ENCODE peak calls at places on chromosomes 11 and 22, in four cellular contexts. One of them, this sample, is unnamed.

GRCh38 chr11:110479445-110480101 is 49.8 kb downstream of the FDX1 start:
- DNase-seq in NCI-H748 treated with DMSO at 0.1 percent for 48 hours: peak; percentile 70
- DNase-seq in chondrocyte: no peak
- DNase-seq in iris pigment epithelial cell: peak; percentile 77
- DNase-seq in this sample: peak; percentile 62

GRCh38 chr11:134667175-134667500 is 255.1 kb upstream of the B3GAT1 start:
- DNase-seq in NCI-H748 treated with DMSO at 0.1 percent for 48 hours: no peak
- DNase-seq in chondrocyte: no peak
- DNase-seq in iris pigment epithelial cell: no peak
- DNase-seq in this sample: no peak

GRCh38 chr11:70233962-70234361 is 30.9 kb downstream of the FADD start:
- DNase-seq in NCI-H748 treated with DMSO at 0.1 percent for 48 hours: no peak
- DNase-seq in chondrocyte: no peak
- DNase-seq in iris pigment epithelial cell: no peak
- DNase-seq in this sample: no peak

GRCh38 chr22:39216143-39216490 is 28.7 kb downstream of the PDGFB start:
- DNase-seq in NCI-H748 treated with DMSO at 0.1 percent for 48 hours: no peak
- DNase-seq in chondrocyte: peak; percentile 64
- DNase-seq in iris pigment epithelial cell: no peak
- DNase-seq in this sample: no peak

GRCh38 chr11:83720675-83721074 is 434.5 kb upstream of the CCDC90B start:
- DNase-seq in NCI-H748 treated with DMSO at 0.1 percent for 48 hours: no peak
- DNase-seq in chondrocyte: no peak
- DNase-seq in iris pigment epithelial cell: no peak
- DNase-seq in this sample: no peak

GRCh38 chr11:118834428-118835028 is 43.6 kb upstream of the DDX6 start:
- DNase-seq in NCI-H748 treated with DMSO at 0.1 percent for 48 hours: no peak
- DNase-seq in chondrocyte: no peak
- DNase-seq in iris pigment epithelial cell: peak; percentile 66
- DNase-seq in this sample: no peak

GRCh38 chr22:43228330-43228729 is 41.4 kb upstream of the TTLL12 start:
- DNase-seq in NCI-H748 treated with DMSO at 0.1 percent for 48 hours: no peak
- DNase-seq in chondrocyte: no peak
- DNase-seq in iris pigment epithelial cell: peak; percentile 28
- DNase-seq in this sample: no peak

GRCh38 chr11:27242591-27242990 is 120.4 kb downstream of the CCDC34 start:
- DNase-seq in NCI-H748 treated with DMSO at 0.1 percent for 48 hours: no peak
- DNase-seq in chondrocyte: no peak
- DNase-seq in iris pigment epithelial cell: peak; percentile 28
- DNase-seq in this sample: no peak

GRCh38 chr11:45856044-45856468 is 8.8 kb downstream of the CRY2 start:
- DNase-seq in NCI-H748 treated with DMSO at 0.1 percent for 48 hours: no peak
- DNase-seq in chondrocyte: no peak
- DNase-seq in iris pigment epithelial cell: no peak
- DNase-seq in this sample: no peak

GRCh38 chr11:36492724-36493304 is 17.3 kb downstream of the TRAF6 start:
- DNase-seq in NCI-H748 treated with DMSO at 0.1 percent for 48 hours: peak; percentile 36
- DNase-seq in chondrocyte: no peak
- DNase-seq in iris pigment epithelial cell: peak; percentile 66
- DNase-seq in this sample: peak; percentile 27

GRCh38 chr22:35170716-35171697 is 86.3 kb upstream of the HMGXB4 start:
- DNase-seq in NCI-H748 treated with DMSO at 0.1 percent for 48 hours: no peak
- DNase-seq in chondrocyte: peak; percentile 21
- DNase-seq in iris pigment epithelial cell: no peak
- DNase-seq in this sample: no peak

GRCh38 chr11:109071712-109072524 is 350.1 kb upstream of the C11orf87 start:
- DNase-seq in NCI-H748 treated with DMSO at 0.1 percent for 48 hours: no peak
- DNase-seq in chondrocyte: no peak
- DNase-seq in iris pigment epithelial cell: peak; percentile 83
- DNase-seq in this sample: no peak

GRCh38 chr22:20530368-20531153 is 23.2 kb downstream of the MED15 start:
- DNase-seq in NCI-H748 treated with DMSO at 0.1 percent for 48 hours: no peak
- DNase-seq in chondrocyte: peak; percentile 90
- DNase-seq in iris pigment epithelial cell: peak; percentile 89
- DNase-seq in this sample: no peak

GRCh38 chr11:116786966-116787365 is 857 bp downstream of the ZPR1 start:
- DNase-seq in NCI-H748 treated with DMSO at 0.1 percent for 48 hours: no peak
- DNase-seq in chondrocyte: no peak
- DNase-seq in iris pigment epithelial cell: no peak
- DNase-seq in this sample: no peak

GRCh38 chr11:13963949-13964770 is 1.6 kb downstream of the SPON1 start:
- DNase-seq in NCI-H748 treated with DMSO at 0.1 percent for 48 hours: no peak
- DNase-seq in chondrocyte: peak; percentile 88
- DNase-seq in iris pigment epithelial cell: no peak
- DNase-seq in this sample: no peak

This sample was measured in NCI-H2227 treated with DMSO at 0.1 percent for 48 hours.